ENCODE peak calls at places on chromosome 9, in six cellular contexts. One of them, this sample, is unnamed.

GRCh38 chr9:88085481-88085880 is 52.8 kb downstream of the SPATA31C2 start:
- DNase-seq in C1 segment of cervical spinal cord: no peak
- DNase-seq in mucosa of gallbladder: no peak
- DNase-seq in stimulated activated CD8-positive, alpha-beta memory T cell treated with anti-CD3 and anti-CD28 coated beads, Interleukin-4, amount 100 ng/mL, for 1 hour: no peak
- DNase-seq in testis: no peak
- DNase-seq in SJSA1: no peak
- DNase-seq in this sample: no peak

GRCh38 chr9:120966005-120966369 is 39.4 kb upstream of the TRAF1 start:
- DNase-seq in testis: no peak
- DNase-seq in SJSA1: no peak
- DNase-seq in C1 segment of cervical spinal cord: no peak
- DNase-seq in stimulated activated CD8-positive, alpha-beta memory T cell treated with anti-CD3 and anti-CD28 coated beads, Interleukin-4, amount 100 ng/mL, for 1 hour: no peak
- DNase-seq in mucosa of gallbladder: no peak
- DNase-seq in this sample: no peak

GRCh38 chr9:92032891-92033290 is 82.3 kb downstream of the SPTLC1 start:
- DNase-seq in C1 segment of cervical spinal cord: no peak
- DNase-seq in SJSA1: no peak
- DNase-seq in mucosa of gallbladder: no peak
- DNase-seq in testis: no peak
- DNase-seq in stimulated activated CD8-positive, alpha-beta memory T cell treated with anti-CD3 and anti-CD28 coated beads, Interleukin-4, amount 100 ng/mL, for 1 hour: no peak
- DNase-seq in this sample: no peak

GRCh38 chr9:131402738-131403492 is 9.0 kb downstream of the PRRC2B start:
- DNase-seq in stimulated activated CD8-positive, alpha-beta memory T cell treated with anti-CD3 and anti-CD28 coated beads, Interleukin-4, amount 100 ng/mL, for 1 hour: no peak
- DNase-seq in SJSA1: peak
- DNase-seq in C1 segment of cervical spinal cord: no peak
- DNase-seq in mucosa of gallbladder: peak
- DNase-seq in testis: peak
- DNase-seq in this sample: peak

GRCh38 chr9:5485365-5486085 is 24.8 kb upstream of the PDCD1LG2 start:
- DNase-seq in C1 segment of cervical spinal cord: no peak
- DNase-seq in testis: no peak
- DNase-seq in mucosa of gallbladder: no peak
- DNase-seq in stimulated activated CD8-positive, alpha-beta memory T cell treated with anti-CD3 and anti-CD28 coated beads, Interleukin-4, amount 100 ng/mL, for 1 hour: no peak
- DNase-seq in SJSA1: no peak
- DNase-seq in this sample: no peak

GRCh38 chr9:85178486-85178885 is 509.0 kb downstream of the NTRK2 start:
- DNase-seq in testis: no peak
- DNase-seq in C1 segment of cervical spinal cord: no peak
- DNase-seq in stimulated activated CD8-positive, alpha-beta memory T cell treated with anti-CD3 and anti-CD28 coated beads, Interleukin-4, amount 100 ng/mL, for 1 hour: no peak
- DNase-seq in mucosa of gallbladder: no peak
- DNase-seq in SJSA1: no peak
- DNase-seq in this sample: no peak

GRCh38 chr9:80797427-80797825 is 891.9 kb downstream of the TLE1 start:
- DNase-seq in C1 segment of cervical spinal cord: no peak
- DNase-seq in SJSA1: no peak
- DNase-seq in testis: no peak
- DNase-seq in stimulated activated CD8-positive, alpha-beta memory T cell treated with anti-CD3 and anti-CD28 coated beads, Interleukin-4, amount 100 ng/mL, for 1 hour: no peak
- DNase-seq in mucosa of gallbladder: no peak
- DNase-seq in this sample: no peak

GRCh38 chr9:34380034-34380510 is 3.4 kb upstream of the MYORG start:
- DNase-seq in C1 segment of cervical spinal cord: no peak
- DNase-seq in mucosa of gallbladder: peak
- DNase-seq in testis: peak
- DNase-seq in SJSA1: no peak
- DNase-seq in stimulated activated CD8-positive, alpha-beta memory T cell treated with anti-CD3 and anti-CD28 coated beads, Interleukin-4, amount 100 ng/mL, for 1 hour: no peak
- DNase-seq in this sample: no peak

GRCh38 chr9:79014929-79015699 is 556.7 kb upstream of the TLE4 start:
- DNase-seq in C1 segment of cervical spinal cord: no peak
- DNase-seq in stimulated activated CD8-positive, alpha-beta memory T cell treated with anti-CD3 and anti-CD28 coated beads, Interleukin-4, amount 100 ng/mL, for 1 hour: no peak
- DNase-seq in testis: no peak
- DNase-seq in SJSA1: no peak
- DNase-seq in mucosa of gallbladder: no peak
- DNase-seq in this sample: no peak

GRCh38 chr9:112443200-112443599 is 43.4 kb upstream of the KIAA1958 start:
- DNase-seq in SJSA1: no peak
- DNase-seq in testis: peak
- DNase-seq in C1 segment of cervical spinal cord: no peak
- DNase-seq in mucosa of gallbladder: no peak
- DNase-seq in stimulated activated CD8-positive, alpha-beta memory T cell treated with anti-CD3 and anti-CD28 coated beads, Interleukin-4, amount 100 ng/mL, for 1 hour: no peak
- DNase-seq in this sample: no peak

GRCh38 chr9:81562221-81563019 is 126.9 kb downstream of the TLE1 start:
- DNase-seq in mucosa of gallbladder: peak
- DNase-seq in testis: peak
- DNase-seq in stimulated activated CD8-positive, alpha-beta memory T cell treated with anti-CD3 and anti-CD28 coated beads, Interleukin-4, amount 100 ng/mL, for 1 hour: no peak
- DNase-seq in SJSA1: peak
- DNase-seq in C1 segment of cervical spinal cord: no peak
- DNase-seq in this sample: no peak

GRCh38 chr9:3863114-3863528 is 337.3 kb upstream of the RFX3 start:
- DNase-seq in mucosa of gallbladder: no peak
- DNase-seq in SJSA1: peak
- DNase-seq in stimulated activated CD8-positive, alpha-beta memory T cell treated with anti-CD3 and anti-CD28 coated beads, Interleukin-4, amount 100 ng/mL, for 1 hour: no peak
- DNase-seq in testis: peak
- DNase-seq in C1 segment of cervical spinal cord: no peak
- DNase-seq in this sample: no peak

GRCh38 chr9:81849631-81850259 is 78.5 kb upstream of the SPATA31D4 start:
- DNase-seq in testis: no peak
- DNase-seq in stimulated activated CD8-positive, alpha-beta memory T cell treated with anti-CD3 and anti-CD28 coated beads, Interleukin-4, amount 100 ng/mL, for 1 hour: no peak
- DNase-seq in mucosa of gallbladder: no peak
- DNase-seq in C1 segment of cervical spinal cord: no peak
- DNase-seq in SJSA1: no peak
- DNase-seq in this sample: no peak

GRCh38 chr9:135051316-135052038 is 36.0 kb upstream of the OLFM1 start:
- DNase-seq in SJSA1: no peak
- DNase-seq in stimulated activated CD8-positive, alpha-beta memory T cell treated with anti-CD3 and anti-CD28 coated beads, Interleukin-4, amount 100 ng/mL, for 1 hour: no peak
- DNase-seq in mucosa of gallbladder: no peak
- DNase-seq in testis: peak
- DNase-seq in C1 segment of cervical spinal cord: no peak
- DNase-seq in this sample: no peak

GRCh38 chr9:128247191-128247803 is 28.5 kb downstream of the GOLGA2 start:
- DNase-seq in C1 segment of cervical spinal cord: no peak
- DNase-seq in SJSA1: no peak
- DNase-seq in testis: no peak
- DNase-seq in stimulated activated CD8-positive, alpha-beta memory T cell treated with anti-CD3 and anti-CD28 coated beads, Interleukin-4, amount 100 ng/mL, for 1 hour: no peak
- DNase-seq in mucosa of gallbladder: no peak
- DNase-seq in this sample: no peak

GRCh38 chr9:81685763-81686613 is 3.4 kb downstream of the TLE1 start:
- DNase-seq in mucosa of gallbladder: no peak
- DNase-seq in C1 segment of cervical spinal cord: no peak
- DNase-seq in SJSA1: peak
- DNase-seq in testis: no peak
- DNase-seq in stimulated activated CD8-positive, alpha-beta memory T cell treated with anti-CD3 and anti-CD28 coated beads, Interleukin-4, amount 100 ng/mL, for 1 hour: no peak
- DNase-seq in this sample: no peak

GRCh38 chr9:127875306-127875966 is 2.0 kb downstream of the AK1 start:
- DNase-seq in testis: no peak
- DNase-seq in C1 segment of cervical spinal cord: no peak
- DNase-seq in SJSA1: no peak
- DNase-seq in stimulated activated CD8-positive, alpha-beta memory T cell treated with anti-CD3 and anti-CD28 coated beads, Interleukin-4, amount 100 ng/mL, for 1 hour: no peak
- DNase-seq in mucosa of gallbladder: no peak
- DNase-seq in this sample: no peak

GRCh38 chr9:34332370-34332964 is 3.1 kb downstream of the NUDT2 start:
- DNase-seq in mucosa of gallbladder: peak
- DNase-seq in SJSA1: no peak
- DNase-seq in C1 segment of cervical spinal cord: no peak
- DNase-seq in testis: no peak
- DNase-seq in stimulated activated CD8-positive, alpha-beta memory T cell treated with anti-CD3 and anti-CD28 coated beads, Interleukin-4, amount 100 ng/mL, for 1 hour: no peak
- DNase-seq in this sample: no peak

GRCh38 chr9:113960748-113961147 is 84.6 kb downstream of the ZNF618 start:
- DNase-seq in C1 segment of cervical spinal cord: no peak
- DNase-seq in testis: no peak
- DNase-seq in stimulated activated CD8-positive, alpha-beta memory T cell treated with anti-CD3 and anti-CD28 coated beads, Interleukin-4, amount 100 ng/mL, for 1 hour: no peak
- DNase-seq in SJSA1: no peak
- DNase-seq in mucosa of gallbladder: no peak
- DNase-seq in this sample: no peak

GRCh38 chr9:3509926-3510325 is 15.9 kb downstream of the RFX3 start:
- DNase-seq in mucosa of gallbladder: no peak
- DNase-seq in C1 segment of cervical spinal cord: no peak
- DNase-seq in testis: no peak
- DNase-seq in stimulated activated CD8-positive, alpha-beta memory T cell treated with anti-CD3 and anti-CD28 coated beads, Interleukin-4, amount 100 ng/mL, for 1 hour: no peak
- DNase-seq in SJSA1: no peak
- DNase-seq in this sample: no peak

GRCh38 chr9:136923881-136924280 is 20.7 kb downstream of the FBXW5 start:
- DNase-seq in stimulated activated CD8-positive, alpha-beta memory T cell treated with anti-CD3 and anti-CD28 coated beads, Interleukin-4, amount 100 ng/mL, for 1 hour: no peak
- DNase-seq in mucosa of gallbladder: no peak
- DNase-seq in testis: no peak
- DNase-seq in C1 segment of cervical spinal cord: no peak
- DNase-seq in SJSA1: no peak
- DNase-seq in this sample: no peak

GRCh38 chr9:112086627-112087026 is 88.5 kb downstream of the SUSD1 start:
- DNase-seq in C1 segment of cervical spinal cord: no peak
- DNase-seq in testis: no peak
- DNase-seq in stimulated activated CD8-positive, alpha-beta memory T cell treated with anti-CD3 and anti-CD28 coated beads, Interleukin-4, amount 100 ng/mL, for 1 hour: no peak
- DNase-seq in mucosa of gallbladder: no peak
- DNase-seq in SJSA1: peak
- DNase-seq in this sample: no peak

GRCh38 chr9:36258170-36258988 is at the start of gene GNE:
- DNase-seq in C1 segment of cervical spinal cord: peak
- DNase-seq in stimulated activated CD8-positive, alpha-beta memory T cell treated with anti-CD3 and anti-CD28 coated beads, Interleukin-4, amount 100 ng/mL, for 1 hour: peak
- DNase-seq in SJSA1: peak
- DNase-seq in mucosa of gallbladder: peak
- DNase-seq in testis: peak
- DNase-seq in this sample: peak

GRCh38 chr9:129441852-129442251 is 179.0 kb downstream of the C9orf50 start:
- DNase-seq in C1 segment of cervical spinal cord: no peak
- DNase-seq in stimulated activated CD8-positive, alpha-beta memory T cell treated with anti-CD3 and anti-CD28 coated beads, Interleukin-4, amount 100 ng/mL, for 1 hour: no peak
- DNase-seq in testis: no peak
- DNase-seq in mucosa of gallbladder: peak
- DNase-seq in SJSA1: no peak
- DNase-seq in this sample: no peak

GRCh38 chr9:32705059-32705458 is 69.6 kb upstream of the TAF1L start:
- DNase-seq in stimulated activated CD8-positive, alpha-beta memory T cell treated with anti-CD3 and anti-CD28 coated beads, Interleukin-4, amount 100 ng/mL, for 1 hour: no peak
- DNase-seq in mucosa of gallbladder: no peak
- DNase-seq in testis: no peak
- DNase-seq in C1 segment of cervical spinal cord: no peak
- DNase-seq in SJSA1: peak
- DNase-seq in this sample: no peak